ENCODE peak calls at places on chromosomes 2 and 18, in ten cellular contexts. V is AG10803, E is transverse colon, I is astrocyte, L is A549, G is Peyer's patch, U is right atrium auricular region, P is RWPE1, C is bronchial epithelial cell, O is ovary. X is an unnamed sample.

GRCh38 chr2:220785181-220785580 is 786.9 kb downstream of the EPHA4 start:
- DNase-seq in P (no peak), G (no peak), O (no peak), C (peak), L (no peak), U (no peak), E (no peak), V (no peak), I (peak), X (no peak)

GRCh38 chr2:55112229-55113016 is 62.2 kb upstream of the RTN4 start:
- DNase-seq in O (peak), I (peak), U (peak), V (peak), C (no peak), P (no peak), E (peak), G (no peak), L (no peak), X (no peak)

GRCh38 chr2:38394903-38395341 is 17.8 kb upstream of the ATL2 start:
- DNase-seq in C (peak), I (peak), P (no peak), L (no peak), E (no peak), U (no peak), V (peak), O (no peak), G (no peak), X (no peak)

GRCh38 chr18:63119647-63120046 is 199.9 kb downstream of the BCL2 start:
- DNase-seq in G (no peak), L (peak), V (peak), P (peak), E (no peak), C (peak), O (no peak), U (no peak), I (peak), X (peak)

GRCh38 chr2:173589604-173590277 is 235.1 kb downstream of the CDCA7 start:
- DNase-seq in O (no peak), V (no peak), P (peak), L (peak), I (no peak), G (no peak), E (no peak), C (peak), U (no peak), X (no peak)

GRCh38 chr2:191374366-191374765 is 129.2 kb downstream of the MYO1B start:
- DNase-seq in L (no peak), U (no peak), P (no peak), V (peak), O (no peak), C (no peak), G (no peak), I (no peak), E (no peak), X (no peak)

GRCh38 chr2:170670651-170671050 is 44.5 kb upstream of the SP5 start:
- DNase-seq in G (no peak), L (no peak), O (no peak), C (no peak), I (no peak), P (no peak), V (no peak), U (no peak), E (no peak), X (no peak)

GRCh38 chr2:37005118-37005868 is 39.0 kb upstream of the STRN start:
- DNase-seq in V (peak), O (no peak), C (peak), E (peak), I (no peak), P (no peak), L (peak), G (no peak), U (no peak), X (peak)

GRCh38 chr2:112787729-112788401 is 3.6 kb upstream of the IL1A start:
- DNase-seq in L (no peak), U (no peak), E (no peak), O (no peak), C (no peak), I (no peak), V (no peak), P (no peak), G (no peak), X (no peak)

GRCh38 chr2:232330068-232330999 is 48.2 kb upstream of the ALPP start:
- DNase-seq in O (no peak), G (no peak), I (no peak), C (no peak), V (no peak), E (no peak), P (no peak), U (no peak), L (no peak), X (no peak)

GRCh38 chr2:144514731-144515424 is 5.0 kb downstream of the ZEB2 start:
- DNase-seq in V (no peak), E (no peak), O (peak), L (no peak), I (no peak), C (no peak), G (no peak), P (no peak), U (no peak), X (no peak)

GRCh38 chr2:196482119-196483065 is 157.1 kb upstream of the CCDC150 start:
- DNase-seq in G (no peak), C (peak), U (no peak), L (no peak), I (peak), E (no peak), P (peak), O (no peak), V (peak), X (no peak)

GRCh38 chr18:9039441-9039950 is 63.0 kb upstream of the NDUFV2 start:
- DNase-seq in V (no peak), P (no peak), L (no peak), I (no peak), C (no peak), G (no peak), E (no peak), O (no peak), U (no peak), X (no peak)

GRCh38 chr2:235614176-235614860 is 120.5 kb downstream of the AGAP1 start:
- DNase-seq in O (no peak), L (no peak), V (peak), I (no peak), G (no peak), U (no peak), E (no peak), P (no peak), C (no peak), X (no peak)

GRCh38 chr2:60433021-60433596 is 120.3 kb downstream of the BCL11A start:
- DNase-seq in E (no peak), L (no peak), G (no peak), V (no peak), U (no peak), C (peak), P (peak), O (no peak), I (no peak), X (no peak)

GRCh38 chr2:240556553-240557100 is 1.2 kb downstream of the ANKMY1 start:
- DNase-seq in C (peak), O (no peak), U (no peak), E (peak), L (peak), I (no peak), P (no peak), G (peak), V (peak), X (peak)

GRCh38 chr2:113225505-113226259 is 51.9 kb downstream of the PSD4 start:
- DNase-seq in O (no peak), U (no peak), E (no peak), L (peak), G (no peak), P (no peak), V (no peak), C (no peak), I (peak), X (no peak)

GRCh38 chr2:151523825-151524224 is 114.1 kb downstream of the RIF1 start:
- DNase-seq in G (no peak), P (peak), U (no peak), O (no peak), V (no peak), C (peak), L (peak), E (no peak), I (peak), X (no peak)

GRCh38 chr2:219611866-219612604 is 14.4 kb downstream of the STK11IP start:
- DNase-seq in V (no peak), L (no peak), O (no peak), G (no peak), I (no peak), U (no peak), C (no peak), E (no peak), P (no peak), X (no peak)

GRCh38 chr18:55780591-55781071 is 192.6 kb upstream of the TCF4 start:
- DNase-seq in P (no peak), U (no peak), C (peak), O (no peak), L (no peak), I (peak), G (no peak), E (no peak), V (peak), X (no peak)

GRCh38 chr18:28365406-28365805 is 188.5 kb upstream of the CDH2 start:
- DNase-seq in I (peak), L (no peak), O (no peak), G (no peak), V (peak), P (peak), U (no peak), E (no peak), C (peak), X (no peak)

GRCh38 chr18:54946149-54946581 is 13.1 kb downstream of the CCDC68 start:
- DNase-seq in P (peak), O (no peak), L (peak), V (no peak), G (no peak), U (peak), C (peak), E (peak), I (peak), X (peak)

GRCh38 chr18:50312296-50313030 is 25.0 kb upstream of the CXXC1 start:
- DNase-seq in I (no peak), E (no peak), P (no peak), C (no peak), V (no peak), O (no peak), U (no peak), G (peak), L (no peak), X (no peak)

GRCh38 chr18:8609711-8610441 is 639 bp downstream of the RAB12 start:
- DNase-seq in L (no peak), V (peak), E (peak), P (no peak), C (no peak), I (no peak), G (no peak), O (peak), U (no peak), X (peak)

GRCh38 chr2:196853301-196854087 is 44.3 kb upstream of the C2orf66 start:
- DNase-seq in U (no peak), C (no peak), I (no peak), V (no peak), L (no peak), P (no peak), G (no peak), E (no peak), O (no peak), X (no peak)

GRCh38 chr18:60350975-60351374 is 21.6 kb downstream of the MC4R start:
- DNase-seq in G (no peak), C (peak), V (peak), U (no peak), I (no peak), O (no peak), E (no peak), L (no peak), P (no peak), X (no peak)

GRCh38 chr2:4745056-4745455 is 947.1 kb upstream of the SOX11 start:
- DNase-seq in P (no peak), O (no peak), U (no peak), E (no peak), G (no peak), V (no peak), I (no peak), L (no peak), C (no peak), X (no peak)

GRCh38 chr18:77151791-77152517 is 19.4 kb upstream of the MBP start:
- DNase-seq in P (no peak), E (no peak), O (no peak), C (no peak), I (no peak), V (no peak), U (peak), G (peak), L (no peak), X (no peak)

GRCh38 chr2:111160758-111161157 is 40.0 kb downstream of the BCL2L11 start:
- DNase-seq in V (peak), O (no peak), I (peak), U (no peak), E (no peak), L (peak), C (peak), P (peak), G (no peak), X (peak)

GRCh38 chr18:11989174-11989573 is 7.9 kb downstream of the IMPA2 start:
- DNase-seq in C (no peak), G (no peak), O (no peak), E (peak), L (no peak), P (no peak), V (no peak), U (no peak), I (no peak), X (no peak)

GRCh38 chr2:217275091-217275490 is 415.2 kb upstream of the TNP1 start:
- DNase-seq in V (no peak), U (no peak), L (no peak), C (no peak), P (no peak), O (no peak), E (no peak), I (no peak), G (no peak), X (no peak)

GRCh38 chr18:25164837-25165791 is 186.9 kb downstream of the ZNF521 start:
- DNase-seq in G (no peak), C (peak), I (peak), P (no peak), L (no peak), E (no peak), U (no peak), V (peak), O (peak), X (peak)

GRCh38 chr2:72770879-72771461 is 54.9 kb downstream of the EXOC6B start:
- DNase-seq in G (peak), O (peak), V (peak), E (peak), L (peak), P (peak), C (peak), U (peak), I (peak), X (peak)

GRCh38 chr2:75792146-75792545 is 81.4 kb upstream of the GCFC2 start:
- DNase-seq in E (no peak), I (no peak), U (no peak), G (no peak), C (no peak), P (no peak), O (no peak), V (no peak), L (no peak), X (no peak)

GRCh38 chr18:28204154-28204553 is 27.2 kb upstream of the CDH2 start:
- DNase-seq in G (no peak), P (peak), E (no peak), L (peak), C (peak), I (peak), O (no peak), V (peak), U (no peak), X (peak)

GRCh38 chr2:208227581-208228232 is 27.2 kb downstream of the IDH1 start:
- DNase-seq in I (no peak), P (no peak), L (no peak), V (no peak), U (no peak), E (no peak), C (no peak), O (no peak), G (no peak), X (no peak)

GRCh38 chr2:220202066-220202465 is 574.6 kb downstream of the SLC4A3 start:
- DNase-seq in C (no peak), E (no peak), I (no peak), O (no peak), P (no peak), L (no peak), G (no peak), V (no peak), U (no peak), X (no peak)

GRCh38 chr2:218963597-218963996 is 4.1 kb downstream of the CDK5R2 start:
- DNase-seq in L (no peak), U (no peak), V (no peak), E (no peak), C (peak), P (no peak), O (no peak), I (peak), G (no peak), X (no peak)

GRCh38 chr2:202157211-202157985 is 81.0 kb downstream of the SUMO1 start:
- DNase-seq in U (no peak), V (no peak), I (no peak), L (no peak), P (no peak), C (no peak), G (no peak), E (no peak), O (no peak), X (no peak)

GRCh38 chr2:202164409-202164808 is 74.0 kb downstream of the SUMO1 start:
- DNase-seq in U (no peak), P (no peak), I (no peak), O (peak), L (no peak), E (no peak), C (no peak), V (no peak), G (no peak), X (no peak)

GRCh38 chr2:202154613-202155281 is 81.7 kb downstream of the KIAA2012 start:
- DNase-seq in O (no peak), U (no peak), P (no peak), E (no peak), I (no peak), V (no peak), L (no peak), G (no peak), C (no peak), X (no peak)

GRCh38 chr2:202161106-202161836 is 77.1 kb downstream of the SUMO1 start:
- DNase-seq in C (no peak), V (peak), I (peak), L (no peak), O (no peak), G (no peak), P (no peak), E (no peak), U (no peak), X (peak)

GRCh38 chr2:202158796-202159195 is 79.6 kb downstream of the SUMO1 start:
- DNase-seq in U (no peak), I (no peak), O (no peak), P (no peak), G (no peak), E (no peak), L (peak), C (no peak), V (peak), X (peak)
- TF ChIP-seq CTCF in U (no peak), I (no peak), O (no peak), P (no peak), G (peak), E (no peak), L (peak), C (no peak), V (peak), X (peak)

GRCh38 chr18:45588831-45589558 is 26.3 kb upstream of the SLC14A2 start:
- DNase-seq in P (peak), U (no peak), E (no peak), V (peak), G (no peak), I (peak), L (no peak), C (no peak), O (no peak), X (no peak)

GRCh38 chr18:45589559-45590041 is 25.7 kb upstream of the SLC14A2 start:
- DNase-seq in U (no peak), G (no peak), L (no peak), I (peak), E (no peak), P (no peak), O (peak), V (peak), C (peak), X (peak)

GRCh38 chr18:45590546-45590945 is 24.7 kb upstream of the SLC14A2 start:
- DNase-seq in U (no peak), E (no peak), P (no peak), V (no peak), G (no peak), L (no peak), C (no peak), O (no peak), I (no peak), X (no peak)

GRCh38 chr18:45588284-45588683 is 27.0 kb upstream of the SLC14A2 start:
- DNase-seq in V (peak), G (no peak), C (no peak), E (no peak), U (no peak), O (no peak), L (no peak), I (peak), P (no peak), X (no peak)

DNA sequence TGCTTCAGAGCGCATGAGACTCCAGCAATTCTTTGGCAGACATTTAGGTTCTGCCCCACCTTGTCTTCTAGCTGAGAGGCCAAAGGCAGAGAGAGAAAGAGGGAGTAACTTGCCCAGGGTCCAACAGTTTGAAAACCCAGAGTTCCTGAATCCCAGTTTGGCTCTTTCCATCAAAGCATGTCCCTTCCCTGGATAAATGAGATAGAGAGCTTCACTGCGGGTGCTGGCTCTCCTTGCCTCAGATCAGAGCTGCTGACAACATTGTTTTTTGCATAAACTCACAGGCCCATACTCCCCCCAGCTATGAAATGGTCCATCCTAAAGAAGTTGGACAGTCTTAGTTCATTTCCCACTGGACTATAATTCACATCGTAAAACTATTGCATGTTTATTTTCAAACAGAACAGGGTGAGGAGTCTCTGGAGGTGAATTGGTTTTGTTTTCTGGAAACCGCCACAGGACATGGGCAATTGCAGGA is 25.2 kb upstream of the SLC14A2 start:
- DNase-seq in O (no peak), V (peak), U (no peak), L (no peak), E (no peak), C (no peak), G (no peak), P (no peak), I (no peak), X (peak)
- TF ChIP-seq CTCF in O (no peak), V (no peak), U (no peak), L (no peak), E (no peak), C (no peak), G (no peak), P (no peak), I (no peak), X (no peak)

GRCh38 chr2:16615687-16616615 is 49.7 kb downstream of the CYRIA start:
- DNase-seq in P (no peak), V (no peak), G (no peak), I (no peak), C (no peak), E (no peak), U (no peak), O (no peak), L (no peak), X (no peak)
- TF ChIP-seq CTCF in P (no peak), V (no peak), G (no peak), I (no peak), C (no peak), E (no peak), U (no peak), O (no peak), L (no peak), X (no peak)

DNA sequence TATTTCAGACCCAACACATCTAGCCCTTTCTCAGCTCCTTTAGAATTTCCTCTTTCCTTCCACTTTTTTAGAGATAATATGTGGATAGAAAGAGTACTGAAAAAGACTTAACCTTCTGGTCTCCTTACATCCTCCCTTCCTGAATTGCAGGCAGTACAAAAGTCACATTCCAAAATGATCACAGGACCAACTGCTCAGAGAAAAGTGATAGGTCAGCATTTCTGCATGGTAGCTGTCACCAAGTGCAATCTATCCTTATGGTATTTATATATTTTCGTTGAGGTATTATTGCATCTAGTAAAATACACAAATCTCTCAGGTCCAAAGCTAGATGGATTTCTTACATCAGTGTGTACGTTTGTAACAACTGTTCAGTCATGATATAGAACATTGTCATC is 427.5 kb downstream of the LPIN1 start:
- DNase-seq in V (no peak), O (no peak), C (no peak), L (no peak), E (no peak), P (no peak), I (no peak), U (no peak), G (no peak), X (no peak)
- TF ChIP-seq CTCF in V (no peak), O (no peak), C (no peak), L (no peak), E (no peak), P (no peak), I (no peak), U (no peak), G (no peak), X (no peak)

GRCh38 chr2:99648115-99648850 is 158.5 kb upstream of the REV1 start:
- DNase-seq in G (no peak), L (no peak), U (no peak), C (no peak), E (no peak), P (no peak), O (no peak), I (peak), V (peak), X (peak)
- TF ChIP-seq CTCF in G (no peak), L (no peak), U (no peak), C (no peak), E (no peak), P (no peak), O (no peak), I (no peak), V (no peak), X (no peak)